ENCODE peak calls at places on chromosome 19, in six cellular contexts. B is A673, N is astrocyte, L is fibroblast of lung, H is HCT116, Q is neural progenitor cell. E is an unnamed sample.

GRCh38 chr19:719636-720377 is 11.1 kb downstream of the PALM start:
- DNase-seq in Q (no peak), N (no peak), B (no peak), L (no peak), H (no peak), E (no peak)

GRCh38 chr19:441213-441823 is 19.5 kb downstream of the SHC2 start:
- DNase-seq in Q (no peak), L (no peak), N (no peak), B (no peak), H (no peak), E (no peak)

GRCh38 chr19:53019684-53020083 is 6.0 kb downstream of the ERVV-1 start:
- DNase-seq in B (no peak), L (no peak), H (peak; percentile 3), Q (peak; percentile 64), N (no peak), E (no peak)

GRCh38 chr19:15701757-15702589 is 25.9 kb upstream of the OR10H2 start:
- DNase-seq in Q (no peak), L (no peak), H (no peak), B (no peak), N (no peak), E (peak; percentile 66)

GRCh38 chr19:47005873-47006272 is 13.8 kb upstream of the NPAS1 start:
- DNase-seq in H (peak; percentile 10), B (peak; percentile 49), N (no peak), Q (no peak), L (no peak), E (no peak)

GRCh38 chr19:33568706-33569105 is 47.1 kb upstream of the PEPD start:
- DNase-seq in H (no peak), Q (no peak), L (no peak), B (no peak), N (no peak), E (peak; percentile 57)

GRCh38 chr19:32519023-32519422 is 62.0 kb upstream of the PDCD5 start:
- DNase-seq in N (no peak), Q (no peak), H (no peak), B (peak; percentile 29), L (no peak), E (no peak)

GRCh38 chr19:17996826-17997316 is 11.1 kb upstream of the ARRDC2 start:
- DNase-seq in B (peak; percentile 83), N (peak; percentile 16), Q (peak; percentile 85), L (peak; percentile 64), H (peak; percentile 48), E (peak; percentile 89)

GRCh38 chr19:10797541-10798256 is 38.3 kb downstream of the TMED1 start:
- DNase-seq in H (no peak), B (no peak), Q (no peak), N (no peak), L (no peak), E (no peak)

GRCh38 chr19:30870861-30871260 is 478.4 kb downstream of the TSHZ3 start:
- DNase-seq in Q (no peak), H (no peak), N (no peak), B (peak; percentile 58), L (no peak), E (no peak)

GRCh38 chr19:23799321-23799720 is 40.6 kb upstream of the ZNF681 start:
- DNase-seq in N (no peak), L (no peak), H (no peak), Q (no peak), B (no peak), E (no peak)

GRCh38 chr19:45151821-45152503 is 8.8 kb downstream of the NKPD1 start:
- DNase-seq in H (no peak), N (no peak), L (no peak), Q (peak; percentile 21), B (no peak), E (no peak)

GRCh38 chr19:42596391-42597071 is 1.8 kb upstream of the CEACAM8 start:
- DNase-seq in Q (peak; percentile 54), B (peak; percentile 19), L (peak; percentile 7), N (no peak), H (no peak), E (peak; percentile 42)

GRCh38 chr19:55173717-55174409 is 6.2 kb downstream of the SYT5 start:
- DNase-seq in Q (peak; percentile 89), N (no peak), H (peak; percentile 75), B (peak; percentile 88), L (peak; percentile 75), E (peak; percentile 60)

GRCh38 chr19:37931941-37932655 is 25.1 kb downstream of the SIPA1L3 start:
- DNase-seq in H (peak; percentile 65), B (no peak), L (peak; percentile 66), Q (peak; percentile 87), N (peak; percentile 82), E (peak; percentile 95)

GRCh38 chr19:33066543-33066942 is 1.9 kb upstream of the RHPN2 start:
- DNase-seq in L (no peak), Q (no peak), H (no peak), N (no peak), B (no peak), E (no peak)

GRCh38 chr19:1764293-1764683 is 11.0 kb downstream of the ONECUT3 start:
- DNase-seq in N (no peak), H (no peak), B (no peak), Q (no peak), L (no peak), E (no peak)

GRCh38 chr19:1766800-1767352 is 13.6 kb downstream of the ONECUT3 start:
- DNase-seq in L (no peak), B (no peak), Q (no peak), H (no peak), N (no peak), E (no peak)

GRCh38 chr19:1765182-1765903 is 12.0 kb downstream of the ONECUT3 start:
- DNase-seq in B (no peak), Q (no peak), N (no peak), H (no peak), L (no peak), E (no peak)

GRCh38 chr19:1767464-1767933 is 14.2 kb downstream of the ONECUT3 start:
- DNase-seq in H (no peak), Q (peak; percentile 67), N (no peak), B (peak; percentile 70), L (no peak), E (peak; percentile 49)

DNA sequence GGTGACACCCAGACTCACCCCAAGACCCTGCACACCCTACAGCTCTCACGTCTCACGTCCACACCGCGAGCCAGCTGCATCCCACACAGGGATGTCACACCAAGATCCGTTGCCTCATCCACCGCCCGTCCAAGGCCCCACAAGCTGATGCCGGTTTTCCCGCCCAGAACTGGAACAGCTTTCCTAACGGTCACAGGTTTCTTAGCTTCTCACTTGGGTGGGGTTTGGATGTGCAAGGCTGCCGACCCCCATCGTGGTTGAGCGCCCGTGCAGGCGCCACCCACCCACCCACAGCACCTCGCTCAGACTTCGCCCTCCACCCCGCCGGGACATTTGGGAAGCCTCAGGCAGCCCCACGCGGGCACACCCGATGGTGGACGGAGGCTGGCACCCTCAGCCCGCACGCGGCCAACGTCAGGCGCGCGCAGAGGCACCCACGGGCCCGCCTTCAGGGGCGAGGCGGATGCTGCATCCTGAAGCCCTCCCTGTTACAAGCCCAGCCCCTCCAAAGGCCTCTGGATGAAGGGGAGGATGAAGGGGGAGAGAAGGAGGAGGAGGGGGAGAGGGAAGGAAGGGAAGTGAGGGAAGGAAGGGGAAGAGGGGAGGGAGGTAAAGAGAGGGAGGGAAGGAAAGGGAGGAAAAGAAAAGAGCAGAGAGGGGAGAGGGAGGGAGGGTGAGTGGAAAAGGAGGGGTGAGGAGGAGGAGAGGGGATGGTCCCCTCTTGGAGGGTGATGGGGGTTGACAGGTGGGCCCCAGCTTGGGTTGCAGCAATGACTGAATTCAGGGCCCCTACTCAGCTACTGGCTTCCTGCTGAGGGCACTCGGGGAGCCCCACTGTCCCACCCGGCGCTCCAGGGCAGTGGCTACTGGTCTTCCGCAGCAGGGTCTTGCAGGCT is 12.8 kb downstream of the ONECUT3 start:
- DNase-seq in L (no peak), B (no peak), N (no peak), Q (no peak), H (no peak), E (no peak)
- TF ChIP-seq EZH2 in L (peak; percentile 30), B (peak; percentile 67), N (peak; percentile 93), Q (peak; percentile 96), H (no peak), E (no peak)

GRCh38 chr19:48629297-48629598 is 7.9 kb downstream of the DBP start:
- DNase-seq in N (no peak), L (no peak), Q (no peak), H (no peak), B (no peak), E (no peak)

GRCh38 chr19:48631254-48631653 is 5.9 kb downstream of the DBP start:
- DNase-seq in Q (no peak), L (no peak), B (peak; percentile 44), H (no peak), N (no peak), E (no peak)

GRCh38 chr19:48628486-48629296 is 8.5 kb downstream of the DBP start:
- DNase-seq in L (no peak), H (no peak), B (no peak), N (no peak), Q (no peak), E (no peak)

GRCh38 chr19:48629599-48630288 is 7.4 kb downstream of the DBP start:
- DNase-seq in B (peak; percentile 90), Q (peak; percentile 95), N (peak; percentile 64), L (peak; percentile 83), H (peak; percentile 96), E (no peak)

DNA sequence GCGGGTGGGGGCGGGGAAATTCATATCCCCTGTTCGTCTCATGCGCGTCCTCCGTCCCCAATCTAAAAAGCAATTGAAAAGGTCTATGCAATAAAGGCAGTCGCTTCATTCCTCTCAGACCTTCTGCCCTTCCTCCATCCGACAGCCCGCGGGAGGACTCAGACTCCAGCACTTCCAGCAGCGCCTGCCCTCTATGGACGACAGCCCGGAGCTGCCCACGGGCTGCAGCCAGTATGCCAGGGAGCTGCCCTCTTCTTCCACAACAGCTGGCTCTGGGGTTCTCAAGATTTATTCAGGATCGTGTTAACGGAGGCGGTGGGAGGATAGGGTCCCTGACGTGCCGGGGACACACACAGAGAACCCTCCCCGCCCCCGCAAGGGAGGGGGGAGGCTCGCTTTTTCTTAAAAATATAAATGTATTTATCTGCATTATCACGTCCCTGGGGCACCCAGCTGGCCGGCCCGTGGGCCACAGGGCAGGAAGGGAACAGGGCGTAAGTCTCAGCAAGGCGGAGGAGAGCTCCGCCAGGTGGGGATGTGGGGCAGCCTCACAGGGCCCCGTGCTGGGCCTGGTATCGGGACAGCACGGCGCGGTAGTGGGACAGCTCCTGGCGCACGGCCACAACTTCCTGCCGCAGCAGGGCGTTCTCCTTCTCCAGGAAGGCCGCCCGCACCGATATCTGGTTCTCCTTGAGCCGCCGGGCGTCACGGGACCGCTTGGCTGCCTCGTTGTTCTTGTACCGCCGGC is 6.7 kb downstream of the DBP start:
- DNase-seq in N (no peak), B (peak; percentile 94), H (no peak), L (peak; percentile 68), Q (peak; percentile 80), E (no peak)
- TF ChIP-seq CTCF in N (no peak), B (peak; percentile 52), H (no peak), L (peak; percentile 36), Q (peak; percentile 33), E (no peak)

GRCh38 chr19:19426216-19426615 is 20.7 kb downstream of the GATAD2A start:
- DNase-seq in N (no peak), Q (no peak), B (no peak), L (no peak), H (no peak), E (no peak)
- H3K36me3 ChIP-seq in N (no peaks in the 10 kb centered on the region), Q (no peaks in the 10 kb centered on the region), B (no peaks in the 10 kb centered on the region), L (no peaks in the 10 kb centered on the region), H (peaks cover 4% of the 10 kb centered on the region), E (no peaks in the 10 kb centered on the region)

DNA sequence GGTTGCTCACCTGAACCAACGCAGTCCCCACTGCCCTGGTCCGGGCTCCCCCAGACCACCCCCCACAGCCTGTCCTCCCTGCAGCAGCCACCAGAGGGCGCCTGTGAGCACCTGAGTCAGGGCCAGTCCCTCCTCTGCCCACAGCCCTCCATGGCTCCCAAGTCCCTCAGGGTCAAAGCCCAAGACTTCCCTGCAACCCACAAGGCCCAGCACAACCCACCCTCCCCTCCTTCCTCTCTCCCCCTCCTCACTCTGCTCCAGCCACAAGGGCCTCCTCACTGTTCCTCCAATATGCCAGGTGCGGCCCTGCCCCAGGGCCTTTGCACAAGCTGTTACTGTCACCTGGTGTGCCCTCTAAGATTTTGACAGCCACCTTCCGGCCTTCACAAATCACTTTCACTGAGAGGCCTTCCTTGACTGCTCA is 10.9 kb downstream of the GNA15 start:
- DNase-seq in H (no peak), N (no peak), Q (peak; percentile 27), B (no peak), L (no peak), E (no peak)
- TF ChIP-seq EZH2 in H (no peak), N (no peak), Q (no peak), B (no peak), L (no peak), E (no peak)

E was measured in PC-9.